ENCODE peak calls at places on chromosomes 16 and 17, in six cellular contexts. J is K562, A is body of pancreas, X is heart left ventricle, P is foreskin fibroblast, K is nephron progenitor cell. E is an unnamed sample.

GRCh38 chr16:82368041-82368440 is 198.0 kb upstream of the MPHOSPH6 start:
- DNase-seq in J (peak), A (peak), X (no peak), P (peak), K (peak), E (no peak)

GRCh38 chr17:9307313-9307998 is 268.2 kb downstream of the STX8 start:
- DNase-seq in J (no peak), A (no peak), X (no peak), P (no peak), K (no peak), E (no peak)

GRCh38 chr17:46201491-46201890 is 8.3 kb upstream of the KANSL1 start:
- DNase-seq in J (no peak), A (no peak), X (no peak), P (no peak), K (no peak), E (no peak)

GRCh38 chr16:4393243-4393606 is 21.6 kb downstream of the VASN start:
- DNase-seq in J (no peak), A (no peak), X (no peak), P (no peak), K (no peak), E (no peak)

GRCh38 chr17:69898606-69899005 is 176.4 kb upstream of the KCNJ16 start:
- DNase-seq in J (no peak), A (no peak), X (no peak), P (no peak), K (no peak), E (no peak)

GRCh38 chr16:3282103-3282746 is 1.1 kb upstream of the ZNF263 start:
- DNase-seq in J (no peak), A (no peak), X (no peak), P (no peak), K (no peak), E (no peak)

GRCh38 chr17:75005291-75005690 is 7.2 kb upstream of the MRPL58 start:
- DNase-seq in J (no peak), A (no peak), X (no peak), P (no peak), K (no peak), E (no peak)

GRCh38 chr17:7107012-7107754 is 7.4 kb downstream of the ASGR2 start:
- DNase-seq in J (no peak), A (no peak), X (no peak), P (no peak), K (no peak), E (no peak)

GRCh38 chr16:54546481-54546880 is 259.9 kb upstream of the IRX3 start:
- DNase-seq in J (no peak), A (no peak), X (no peak), P (no peak), K (no peak), E (no peak)

GRCh38 chr17:39607057-39607850 is 466 bp downstream of the NEUROD2 start:
- DNase-seq in J (peak), A (no peak), X (no peak), P (no peak), K (no peak), E (no peak)

GRCh38 chr17:76278268-76278908 is 13.2 kb downstream of the UBALD2 start:
- DNase-seq in J (no peak), A (no peak), X (no peak), P (no peak), K (no peak), E (no peak)

GRCh38 chr16:87092958-87093357 is 224.2 kb downstream of the C16orf95 start:
- DNase-seq in J (no peak), A (no peak), X (no peak), P (no peak), K (no peak), E (no peak)

GRCh38 chr16:55730115-55730514 is 74.3 kb downstream of the SLC6A2 start:
- DNase-seq in J (no peak), A (no peak), X (no peak), P (no peak), K (no peak), E (no peak)

GRCh38 chr16:52069866-52070265 is 477.1 kb downstream of the TOX3 start:
- DNase-seq in J (no peak), A (no peak), X (no peak), P (no peak), K (peak), E (no peak)

GRCh38 chr17:81170727-81171494 is 4.9 kb upstream of the AATK start:
- DNase-seq in J (no peak), A (no peak), X (no peak), P (no peak), K (no peak), E (no peak)

GRCh38 chr16:46573008-46573833 is 48.0 kb downstream of the SHCBP1 start:
- DNase-seq in J (peak), A (no peak), X (no peak), P (peak), K (no peak), E (no peak)

GRCh38 chr17:75639771-75640555 is 6.7 kb downstream of the SMIM5 start:
- DNase-seq in J (no peak), A (peak), X (peak), P (no peak), K (no peak), E (no peak)

GRCh38 chr16:89094252-89094901 is 725 bp downstream of the ACSF3 start:
- DNase-seq in J (no peak), A (no peak), X (no peak), P (no peak), K (no peak), E (no peak)

GRCh38 chr16:4231367-4231766 is 10.5 kb downstream of the SRL start:
- DNase-seq in J (no peak), A (no peak), X (no peak), P (no peak), K (no peak), E (no peak)

GRCh38 chr17:29115906-29116651 is 64.1 kb downstream of the MYO18A start:
- DNase-seq in J (peak), A (no peak), X (no peak), P (peak), K (peak), E (no peak)

GRCh38 chr17:64148699-64149098 is 18.8 kb upstream of the ERN1 start:
- DNase-seq in J (no peak), A (peak), X (no peak), P (no peak), K (no peak), E (no peak)

GRCh38 chr17:61005358-61005757 is 327.7 kb downstream of the BCAS3 start:
- DNase-seq in J (no peak), A (no peak), X (no peak), P (no peak), K (no peak), E (no peak)

GRCh38 chr16:25796239-25796638 is 104.5 kb downstream of the HS3ST4 start:
- DNase-seq in J (no peak), A (no peak), X (no peak), P (no peak), K (no peak), E (no peak)

GRCh38 chr17:18110636-18111145 is 2.1 kb downstream of the MYO15A start:
- DNase-seq in J (no peak), A (no peak), X (no peak), P (no peak), K (no peak), E (no peak)

GRCh38 chr17:35460354-35460851 is 11.8 kb upstream of the SLFN13 start:
- DNase-seq in J (peak), A (peak), X (peak), P (no peak), K (peak), E (no peak)

GRCh38 chr17:43554857-43555256 is 8.7 kb upstream of the ETV4 start:
- DNase-seq in J (no peak), A (no peak), X (no peak), P (no peak), K (no peak), E (no peak)

GRCh38 chr17:43917348-43918025 is 10.2 kb upstream of the MPP2 start:
- DNase-seq in J (peak), A (no peak), X (peak), P (no peak), K (peak), E (no peak)

GRCh38 chr17:78641666-78642065 is 64.5 kb upstream of the DNAH17 start:
- DNase-seq in J (no peak), A (no peak), X (peak), P (no peak), K (no peak), E (no peak)

GRCh38 chr17:60392845-60393702 is 1.1 kb upstream of the USP32 start:
- DNase-seq in J (no peak), A (peak), X (no peak), P (no peak), K (no peak), E (no peak)

GRCh38 chr16:73154063-73154870 is 106.3 kb upstream of the ZFHX3 start:
- DNase-seq in J (no peak), A (no peak), X (peak), P (no peak), K (no peak), E (no peak)

GRCh38 chr16:17423195-17423594 is 47.6 kb downstream of the XYLT1 start:
- DNase-seq in J (no peak), A (no peak), X (no peak), P (no peak), K (no peak), E (no peak)

GRCh38 chr16:48146710-48147109 is 9.1 kb downstream of the ABCC12 start:
- DNase-seq in J (no peak), A (no peak), X (no peak), P (no peak), K (no peak), E (no peak)

GRCh38 chr17:47970725-47971511 is at the start of gene CDK5RAP3:
- DNase-seq in J (peak), A (peak), X (peak), P (peak), K (peak), E (peak)

GRCh38 chr17:47967607-47968252 is 3.2 kb upstream of the CDK5RAP3 start:
- DNase-seq in J (no peak), A (peak), X (no peak), P (peak), K (no peak), E (peak)

GRCh38 chr17:47968836-47969235 is 2.1 kb upstream of the CDK5RAP3 start:
- DNase-seq in J (no peak), A (no peak), X (no peak), P (no peak), K (no peak), E (no peak)

GRCh38 chr17:47973541-47973940 is 2.6 kb downstream of the CDK5RAP3 start:
- DNase-seq in J (no peak), A (no peak), X (no peak), P (no peak), K (no peak), E (no peak)

GRCh38 chr17:47969975-47970724 is 763 bp upstream of the CDK5RAP3 start:
- DNase-seq in J (no peak), A (no peak), X (no peak), P (no peak), K (no peak), E (no peak)
- TF ChIP-seq CTCF in J (no peak), A (no peak), X (no peak), P (no peak), K (no peak), E (no peak)

GRCh38 chr17:1365445-1366039 is 34.5 kb downstream of the YWHAE start:
- DNase-seq in J (peak), A (peak), X (no peak), P (peak), K (peak), E (no peak)
- TF ChIP-seq CTCF in J (peak), A (peak), X (peak), P (peak), K (peak), E (peak)

GRCh38 chr17:16915752-16916556 is 56.0 kb downstream of the TNFRSF13B start:
- DNase-seq in J (peak), A (peak), X (no peak), P (peak), K (peak), E (no peak)
- TF ChIP-seq CTCF in J (peak), A (peak), X (peak), P (peak), K (peak), E (peak)

GRCh38 chr17:37219876-37220608 is 155.7 kb upstream of the C17orf78 start:
- DNase-seq in J (no peak), A (no peak), X (no peak), P (no peak), K (no peak), E (no peak)

GRCh38 chr17:37221865-37222264 is 153.9 kb upstream of the C17orf78 start:
- DNase-seq in J (no peak), A (no peak), X (no peak), P (no peak), K (no peak), E (no peak)

GRCh38 chr17:37225458-37225857 is 150.3 kb upstream of the C17orf78 start:
- DNase-seq in J (no peak), A (no peak), X (no peak), P (no peak), K (no peak), E (no peak)

GRCh38 chr17:37218849-37219248 is 156.9 kb upstream of the C17orf78 start:
- DNase-seq in J (no peak), A (no peak), X (no peak), P (no peak), K (no peak), E (no peak)

GRCh38 chr17:37220609-37220953 is 155.2 kb upstream of the C17orf78 start:
- DNase-seq in J (no peak), A (no peak), X (no peak), P (peak), K (peak), E (no peak)
- TF ChIP-seq CTCF in J (peak), A (no peak), X (peak), P (peak), K (peak), E (peak)

GRCh38 chr16:71421911-71422310 is 19.9 kb downstream of the TLE7 start:
- DNase-seq in J (peak), A (peak), X (no peak), P (no peak), K (peak), E (no peak)
- TF ChIP-seq CTCF in J (peak), A (peak), X (no peak), P (peak), K (peak), E (peak)

GRCh38 chr17:73093286-73093685 is 798 bp upstream of the SLC39A11 start:
- DNase-seq in J (no peak), A (no peak), X (no peak), P (no peak), K (no peak), E (no peak)

GRCh38 chr17:73090396-73091202 is 1.9 kb downstream of the SLC39A11 start:
- DNase-seq in J (no peak), A (no peak), X (no peak), P (no peak), K (no peak), E (no peak)

GRCh38 chr17:73092518-73093135 is at the start of gene SLC39A11:
- DNase-seq in J (peak), A (peak), X (peak), P (peak), K (peak), E (no peak)

GRCh38 chr17:73091410-73091769 is 1.1 kb downstream of the SLC39A11 start:
- DNase-seq in J (no peak), A (no peak), X (no peak), P (no peak), K (no peak), E (no peak)

DNA sequence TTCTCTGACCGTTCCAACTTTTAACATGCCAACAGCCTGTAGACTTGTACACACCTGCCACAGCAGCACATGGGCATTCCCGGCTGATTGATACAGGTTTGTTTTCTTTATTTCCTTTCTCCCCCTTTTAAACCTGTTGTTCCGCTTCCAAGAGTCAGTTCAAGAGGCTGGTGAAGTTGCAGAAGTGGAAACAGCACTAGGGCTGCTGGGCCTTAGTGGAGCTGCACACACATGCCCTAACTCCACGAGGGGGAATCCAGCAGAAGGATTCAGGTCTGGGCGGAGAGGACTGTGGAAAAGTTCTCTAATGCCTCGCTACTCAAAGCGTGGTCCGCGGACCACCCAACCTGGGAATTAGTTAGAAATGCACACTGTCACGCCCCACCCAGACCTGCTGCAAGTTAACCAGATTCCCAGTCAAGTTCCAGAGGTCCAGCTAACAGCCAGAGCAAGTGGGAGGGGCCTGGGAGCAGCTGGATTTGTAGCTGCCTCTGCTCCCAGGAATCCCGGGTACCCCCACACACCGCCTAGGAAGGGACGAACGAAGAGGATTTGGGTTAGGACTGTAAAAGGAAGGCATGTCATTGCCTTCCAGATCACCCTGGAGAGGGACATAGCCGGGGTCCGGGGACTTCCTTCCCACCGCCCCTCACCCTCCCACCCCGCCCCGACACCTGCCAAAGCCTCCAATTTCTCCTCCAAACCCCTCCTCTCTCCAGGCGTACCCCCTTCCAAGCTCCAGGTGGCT is 544 bp downstream of the SLC39A11 start:
- DNase-seq in J (peak), A (peak), X (no peak), P (no peak), K (peak), E (no peak)
- TF ChIP-seq CTCF in J (no peak), A (no peak), X (no peak), P (no peak), K (no peak), E (no peak)

GRCh38 chr17:58529275-58529674 is 14.8 kb upstream of the MTMR4 start:
- DNase-seq in J (no peak), A (no peak), X (no peak), P (no peak), K (no peak), E (no peak)

GRCh38 chr17:58528443-58528842 is 14.0 kb upstream of the MTMR4 start:
- DNase-seq in J (no peak), A (no peak), X (no peak), P (no peak), K (no peak), E (no peak)

GRCh38 chr17:58527949-58528348 is 13.5 kb upstream of the MTMR4 start:
- DNase-seq in J (no peak), A (no peak), X (no peak), P (no peak), K (no peak), E (no peak)

GRCh38 chr17:58525239-58525638 is 10.8 kb upstream of the MTMR4 start:
- DNase-seq in J (no peak), A (no peak), X (peak), P (peak), K (no peak), E (no peak)

DNA sequence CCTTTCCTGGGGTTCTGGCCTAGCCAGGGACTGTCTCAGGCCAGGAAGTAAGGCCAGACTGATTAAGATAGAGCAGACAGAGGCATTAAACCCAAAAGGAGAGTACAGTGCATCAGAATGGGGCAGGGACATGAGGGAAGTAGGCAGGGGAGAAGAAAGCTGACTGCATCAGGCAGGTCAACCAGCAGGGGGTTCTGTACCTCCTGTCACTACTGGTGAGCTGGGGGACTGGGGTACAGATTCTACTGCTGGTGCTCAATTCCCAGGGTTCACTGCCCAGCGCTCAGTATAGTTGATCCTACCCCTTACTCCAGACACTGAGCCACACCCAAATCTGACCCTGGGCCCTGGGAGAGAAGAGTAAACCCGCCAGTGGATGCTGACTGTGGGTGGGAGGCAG is 12.9 kb upstream of the MTMR4 start:
- DNase-seq in J (no peak), A (no peak), X (no peak), P (no peak), K (no peak), E (no peak)
- TF ChIP-seq CTCF in J (peak), A (no peak), X (no peak), P (no peak), K (no peak), E (peak)

DNA sequence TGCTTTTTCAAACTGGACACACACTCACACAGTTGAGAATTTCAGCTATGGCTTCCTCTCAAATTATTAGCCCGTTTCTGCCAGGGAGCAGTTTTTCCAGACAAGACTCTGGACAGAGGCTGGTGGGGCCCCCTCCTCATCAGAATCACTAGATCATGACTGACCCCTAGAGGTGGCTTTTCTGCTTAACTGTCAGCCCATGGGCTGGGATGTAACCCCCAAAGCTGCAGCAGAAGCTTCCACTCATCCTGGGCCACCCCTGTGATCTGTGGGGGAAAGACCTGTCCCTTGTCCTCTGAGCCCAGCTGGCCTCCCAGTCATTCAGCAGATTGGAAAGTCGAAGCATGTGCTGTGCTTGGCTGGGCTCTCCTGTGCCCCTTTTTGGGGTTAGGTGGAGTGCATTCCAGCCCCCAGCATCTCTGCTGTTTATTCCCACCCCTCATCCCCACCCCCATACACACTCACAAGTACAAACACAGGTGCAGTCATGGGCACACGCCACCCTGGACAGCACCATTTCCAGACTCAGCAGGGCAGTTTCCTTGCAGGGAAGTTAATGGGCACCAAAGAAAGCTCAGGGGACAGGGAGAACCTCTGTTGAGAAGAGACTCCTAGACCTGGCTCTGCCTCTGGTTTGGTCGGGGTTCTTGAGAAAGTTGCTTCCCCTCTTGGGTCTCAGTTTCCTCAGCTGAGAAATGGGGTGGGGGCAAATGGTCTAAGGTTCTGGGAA is 77.6 kb upstream of the RBL2 start:
- DNase-seq in J (no peak), A (no peak), X (no peak), P (no peak), K (no peak), E (no peak)
- TF ChIP-seq CTCF in J (peak), A (no peak), X (no peak), P (no peak), K (no peak), E (no peak)

DNA sequence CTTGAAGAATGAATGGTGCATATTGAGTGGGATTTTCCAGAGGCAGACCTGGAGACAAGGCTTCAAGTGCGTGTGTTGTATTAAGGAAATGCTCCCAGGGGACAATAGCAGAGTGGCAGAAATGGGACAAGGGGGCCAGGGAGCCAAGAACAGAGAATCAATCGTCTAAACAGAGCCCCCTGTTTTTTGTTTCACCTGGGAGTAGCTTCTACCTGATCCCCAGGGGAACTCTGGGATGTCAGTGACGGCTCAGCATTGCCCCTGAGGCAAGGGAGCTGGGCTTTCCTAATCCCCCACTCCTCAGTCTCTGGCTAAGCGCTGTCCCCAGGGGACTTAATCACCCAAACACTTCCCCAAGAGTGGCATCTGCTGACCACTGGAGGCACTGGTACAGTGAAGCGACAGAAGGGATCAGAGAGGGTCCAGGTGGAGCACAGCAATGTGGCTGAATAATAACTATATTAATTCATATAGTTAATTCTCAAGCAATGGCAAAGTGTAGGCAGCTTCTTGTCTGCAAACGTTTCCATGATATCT is 35.7 kb upstream of the C16orf78 start:
- DNase-seq in J (no peak), A (no peak), X (no peak), P (no peak), K (no peak), E (no peak)
- TF ChIP-seq CTCF in J (no peak), A (no peak), X (no peak), P (no peak), K (no peak), E (no peak)

E was measured in epithelial cell of proximal tubule.